ENCODE peak calls at places on chromosomes 12 and 14, in ten cellular contexts. I is ovary, V is endothelial cell of umbilical vein, H is HCT116, X is esophagus muscularis mucosa, J is thyroid gland, P is transverse colon, S is K562, M is tibial nerve, N is IMR-90. D is an unnamed sample.

GRCh38 chr12:101772019-101772774 is 32.9 kb upstream of the SYCP3 start:
- DNase-seq in S (no peak), P (no peak), I (no peak), H (no peak), M (no peak), J (no peak), V (no peak), X (no peak), N (no peak), D (no peak)

GRCh38 chr12:77442633-77443032 is 377.3 kb upstream of the E2F7 start:
- DNase-seq in M (no peak), X (no peak), H (no peak), J (no peak), V (no peak), S (no peak), N (no peak), P (no peak), I (no peak), D (no peak)

GRCh38 chr14:100069161-100069800 is 4.1 kb downstream of the EVL start:
- DNase-seq in X (no peak), V (no peak), P (no peak), S (no peak), J (no peak), N (no peak), H (no peak), I (no peak), M (no peak), D (no peak)

GRCh38 chr12:93939641-93940040 is 208.7 kb upstream of the PLXNC1 start:
- DNase-seq in S (no peak), P (no peak), N (no peak), M (no peak), I (no peak), H (no peak), J (no peak), V (no peak), X (no peak), D (no peak)

GRCh38 chr12:32843528-32844095 is 53.0 kb downstream of the PKP2 start:
- DNase-seq in P (no peak), V (no peak), J (no peak), I (no peak), S (no peak), M (peak), H (no peak), X (no peak), N (no peak), D (no peak)

GRCh38 chr12:51974646-51975045 is 23.1 kb downstream of the ACVR1B start:
- DNase-seq in P (no peak), X (no peak), V (peak), N (no peak), I (no peak), M (no peak), H (no peak), S (no peak), J (no peak), D (no peak)

GRCh38 chr12:92898755-92899154 is 30.3 kb downstream of the EEA1 start:
- DNase-seq in I (no peak), X (no peak), M (no peak), J (no peak), H (no peak), S (no peak), P (no peak), N (peak), V (no peak), D (no peak)

GRCh38 chr14:33880330-33880729 is 70.5 kb downstream of the EGLN3 start:
- DNase-seq in M (no peak), N (no peak), V (no peak), H (no peak), I (no peak), J (no peak), S (no peak), X (no peak), P (no peak), D (no peak)

GRCh38 chr12:124082676-124083075 is 109.7 kb downstream of the ZNF664 start:
- DNase-seq in N (no peak), H (no peak), I (no peak), M (no peak), S (no peak), X (no peak), J (no peak), V (no peak), P (no peak), D (no peak)

GRCh38 chr14:68705741-68706283 is 87.1 kb downstream of the ZFP36L1 start:
- DNase-seq in H (no peak), S (no peak), N (no peak), V (no peak), M (no peak), X (no peak), I (no peak), J (peak), P (peak), D (no peak)

GRCh38 chr14:24254630-24255392 is 8.2 kb downstream of the TGM1 start:
- DNase-seq in P (no peak), M (no peak), N (no peak), I (no peak), S (no peak), J (no peak), H (no peak), V (no peak), X (no peak), D (no peak)

GRCh38 chr14:76837524-76837923 is 11.3 kb downstream of the LRRC74A start:
- DNase-seq in H (no peak), V (no peak), X (no peak), I (no peak), N (no peak), P (no peak), J (no peak), S (no peak), M (no peak), D (no peak)

GRCh38 chr12:101172316-101172715 is 37.7 kb downstream of the SLC5A8 start:
- DNase-seq in X (no peak), H (no peak), M (no peak), V (no peak), I (no peak), N (peak), P (peak), J (peak), S (peak), D (no peak)

GRCh38 chr14:101743701-101744100 is 17.8 kb upstream of the PPP2R5C start:
- DNase-seq in S (no peak), N (no peak), M (no peak), H (no peak), P (no peak), V (no peak), I (no peak), X (peak), J (no peak), D (no peak)

GRCh38 chr12:95796982-95797289 is 6.4 kb upstream of the NTN4 start:
- DNase-seq in X (no peak), M (no peak), N (peak), J (no peak), S (no peak), V (no peak), P (no peak), H (no peak), I (no peak), D (no peak)

GRCh38 chr12:130669797-130670196 is 46.3 kb downstream of the RIMBP2 start:
- DNase-seq in H (no peak), J (no peak), P (no peak), V (no peak), X (no peak), S (no peak), M (no peak), I (no peak), N (no peak), D (no peak)

GRCh38 chr12:52454411-52455201 is 2.7 kb upstream of the KRT6B start:
- DNase-seq in J (no peak), N (no peak), X (peak), V (no peak), M (no peak), S (no peak), H (peak), I (no peak), P (no peak), D (no peak)

GRCh38 chr12:129193263-129193871 is 340.1 kb downstream of the GLT1D1 start:
- DNase-seq in V (no peak), H (no peak), I (no peak), P (peak), J (no peak), X (no peak), N (no peak), S (peak), M (no peak), D (no peak)

GRCh38 chr12:18723752-18724151 is 14.1 kb downstream of the PLCZ1 start:
- DNase-seq in M (no peak), N (peak), J (no peak), H (peak), I (no peak), S (no peak), P (no peak), X (no peak), V (no peak), D (no peak)

GRCh38 chr14:91164676-91165075 is 50.8 kb downstream of the DGLUCY start:
- DNase-seq in X (no peak), J (peak), V (no peak), N (no peak), I (no peak), P (peak), M (no peak), S (no peak), H (no peak), D (peak)

GRCh38 chr12:13000616-13000934 is 510 bp upstream of the HEBP1 start:
- DNase-seq in H (peak), V (no peak), P (no peak), J (peak), I (no peak), S (no peak), X (no peak), M (no peak), N (no peak), D (no peak)

GRCh38 chr12:3715999-3716398 is 36.9 kb downstream of the CRACR2A start:
- DNase-seq in V (no peak), P (no peak), M (no peak), N (no peak), X (no peak), H (no peak), J (no peak), S (no peak), I (no peak), D (no peak)

GRCh38 chr12:116662612-116663144 is 75.2 kb downstream of the SPRING1 start:
- DNase-seq in M (no peak), P (peak), S (no peak), X (no peak), J (peak), H (no peak), N (peak), I (peak), V (no peak), D (peak)

GRCh38 chr12:88753074-88753473 is 172.8 kb upstream of the KITLG start:
- DNase-seq in I (no peak), S (no peak), M (no peak), J (no peak), V (peak), X (no peak), N (peak), H (no peak), P (no peak), D (no peak)

GRCh38 chr12:2844786-2845185 is 10.0 kb upstream of the NRIP2 start:
- DNase-seq in H (no peak), S (no peak), X (no peak), V (no peak), P (no peak), J (no peak), I (no peak), M (no peak), N (peak), D (no peak)

GRCh38 chr14:61188936-61189808 is 92.0 kb downstream of the TMEM30B start:
- DNase-seq in J (peak), P (peak), V (peak), X (peak), I (peak), M (peak), N (peak), H (no peak), S (peak), D (peak)

GRCh38 chr14:92323031-92323915 is at the start of gene SLC24A4:
- DNase-seq in J (no peak), S (no peak), M (no peak), P (no peak), I (peak), V (no peak), H (no peak), X (no peak), N (no peak), D (no peak)

GRCh38 chr14:30339311-30339901 is 219.6 kb upstream of the G2E3 start:
- DNase-seq in M (no peak), N (no peak), H (no peak), J (no peak), X (no peak), I (no peak), S (no peak), P (no peak), V (no peak), D (no peak)

GRCh38 chr12:47777741-47778558 is 4.9 kb downstream of the SLC48A1 start:
- DNase-seq in S (peak), I (no peak), V (no peak), M (no peak), H (no peak), N (no peak), J (peak), P (no peak), X (no peak), D (peak)

GRCh38 chr14:70397746-70398145 is 19.1 kb downstream of the SYNJ2BP start:
- DNase-seq in X (no peak), P (no peak), N (no peak), M (no peak), I (no peak), V (no peak), J (no peak), S (no peak), H (no peak), D (no peak)

GRCh38 chr12:64990991-64991570 is 130.0 kb downstream of the WIF1 start:
- DNase-seq in S (no peak), P (no peak), M (no peak), N (no peak), V (no peak), J (no peak), I (no peak), H (no peak), X (no peak), D (no peak)

GRCh38 chr14:22143360-22143759 is 445.7 kb downstream of the DAD1 start:
- DNase-seq in X (no peak), N (peak), S (no peak), I (no peak), M (no peak), P (no peak), J (no peak), V (no peak), H (no peak), D (no peak)

GRCh38 chr12:129190827-129191226 is 337.5 kb downstream of the GLT1D1 start:
- DNase-seq in I (no peak), P (no peak), N (no peak), S (no peak), J (no peak), X (no peak), M (no peak), H (no peak), V (no peak), D (no peak)

GRCh38 chr14:99879401-99880295 is 86.4 kb downstream of the EML1 start:
- DNase-seq in J (no peak), M (no peak), V (no peak), P (no peak), I (no peak), S (no peak), X (no peak), N (peak), H (no peak), D (no peak)

GRCh38 chr12:20367731-20368652 is at the start of gene PDE3A:
- DNase-seq in P (peak), M (peak), I (peak), N (peak), S (no peak), V (peak), J (peak), X (no peak), H (peak), D (peak)

GRCh38 chr12:23236056-23236455 is 611.1 kb downstream of the ETNK1 start:
- DNase-seq in M (no peak), S (no peak), X (no peak), N (no peak), J (no peak), P (no peak), H (no peak), I (no peak), V (no peak), D (no peak)

DNA sequence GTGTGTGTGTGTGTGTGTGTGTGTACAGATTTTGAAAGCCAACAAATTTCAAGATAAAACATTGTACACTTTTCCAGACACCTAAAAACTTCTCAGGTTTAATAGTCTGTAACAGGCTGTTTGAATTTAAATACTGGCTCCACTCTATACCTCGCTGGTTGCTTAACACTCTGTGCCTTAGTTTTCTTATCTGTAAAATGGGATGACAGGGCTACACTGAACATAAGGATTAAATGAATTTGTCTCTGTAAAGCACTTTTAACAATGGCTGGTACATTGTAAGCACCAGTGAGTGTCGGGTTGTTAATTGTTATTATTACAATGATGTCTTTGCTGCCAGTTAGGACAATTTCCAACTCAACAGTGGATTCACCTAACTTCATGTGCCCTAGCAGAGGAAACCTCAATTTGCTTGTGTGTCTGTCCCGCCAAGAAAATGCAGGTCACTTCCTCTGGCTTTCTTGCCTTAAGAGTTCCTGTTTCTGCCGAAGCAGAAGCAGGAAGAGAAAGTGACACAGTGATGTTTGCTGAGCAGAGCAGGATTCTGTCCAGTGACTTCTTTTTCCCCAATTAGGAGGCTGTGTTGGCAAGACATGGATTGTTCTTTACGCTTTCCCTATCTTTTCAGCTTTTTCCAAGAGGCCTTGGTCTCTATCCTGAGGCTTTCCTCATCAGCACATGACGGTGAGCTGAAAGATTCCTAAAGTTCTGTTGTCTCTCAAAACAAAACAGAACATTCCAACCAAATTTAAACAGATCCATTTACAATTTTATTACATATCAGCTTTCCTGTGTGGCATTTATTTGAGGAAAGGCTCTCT is 154.1 kb upstream of the ATP2B1 start:
- DNase-seq in S (peak), P (peak), I (no peak), M (peak), J (no peak), N (no peak), V (peak), H (no peak), X (no peak), D (peak)
- TF ChIP-seq POLR2A in S (no peak), P (no peak), I (no peak), M (no peak), J (no peak), N (no peak), V (no peak), H (no peak), X (no peak), D (no peak)

GRCh38 chr14:63766616-63767015 is 38.8 kb upstream of the SGPP1 start:
- DNase-seq in M (no peak), J (no peak), N (no peak), H (no peak), I (no peak), V (no peak), X (no peak), S (no peak), P (no peak), D (no peak)
- TF ChIP-seq CTCF in M (no peak), J (no peak), N (no peak), H (no peak), I (no peak), V (no peak), X (no peak), S (no peak), P (no peak), D (no peak)

GRCh38 chr12:59717436-59717835 is 121.6 kb downstream of the SLC16A7 start:
- DNase-seq in H (no peak), V (no peak), I (no peak), S (no peak), J (no peak), X (no peak), N (no peak), M (no peak), P (no peak), D (no peak)

GRCh38 chr12:59715434-59715833 is 119.6 kb downstream of the SLC16A7 start:
- DNase-seq in N (no peak), X (no peak), V (no peak), H (no peak), J (no peak), I (no peak), S (no peak), M (no peak), P (no peak), D (no peak)

GRCh38 chr12:59719701-59720100 is 123.9 kb downstream of the SLC16A7 start:
- DNase-seq in V (no peak), S (no peak), P (no peak), H (no peak), N (no peak), X (no peak), J (no peak), M (no peak), I (no peak), D (no peak)

GRCh38 chr12:59710964-59711363 is 115.1 kb downstream of the SLC16A7 start:
- DNase-seq in J (no peak), P (no peak), N (no peak), M (no peak), V (no peak), S (no peak), H (no peak), I (no peak), X (no peak), D (no peak)

GRCh38 chr12:59716049-59716448 is 120.2 kb downstream of the SLC16A7 start:
- DNase-seq in H (no peak), P (no peak), V (peak), X (no peak), M (no peak), N (peak), S (no peak), J (no peak), I (no peak), D (no peak)
- TF ChIP-seq POLR2A in H (no peak), P (no peak), V (no peak), X (no peak), M (no peak), N (no peak), S (no peak), J (no peak), I (no peak), D (no peak)

DNA sequence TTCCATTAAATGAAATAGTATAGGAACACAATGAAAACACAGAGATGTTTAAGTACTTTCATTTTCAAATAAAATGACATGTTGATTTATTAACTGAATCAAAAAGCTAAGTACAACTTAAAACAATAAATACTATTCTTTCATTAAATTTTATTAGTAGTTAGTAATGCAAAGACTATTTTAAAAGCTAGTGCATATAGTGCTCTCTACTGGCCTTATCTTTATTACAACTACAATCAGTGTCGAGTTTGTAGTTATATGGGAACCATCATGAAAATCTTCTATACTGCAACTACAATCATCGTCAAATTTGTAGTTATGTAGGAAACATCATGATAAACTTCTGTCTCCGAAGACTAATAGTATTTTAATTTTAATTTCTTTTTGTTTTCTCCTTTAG is 8.9 kb upstream of the LIN7A start:
- DNase-seq in X (no peak), J (no peak), V (peak), M (no peak), P (no peak), I (no peak), N (peak), S (no peak), H (no peak), D (no peak)
- TF ChIP-seq CTCF in X (peak), J (peak), V (no peak), M (no peak), P (no peak), I (no peak), N (peak), S (no peak), H (no peak), D (peak)

DNA sequence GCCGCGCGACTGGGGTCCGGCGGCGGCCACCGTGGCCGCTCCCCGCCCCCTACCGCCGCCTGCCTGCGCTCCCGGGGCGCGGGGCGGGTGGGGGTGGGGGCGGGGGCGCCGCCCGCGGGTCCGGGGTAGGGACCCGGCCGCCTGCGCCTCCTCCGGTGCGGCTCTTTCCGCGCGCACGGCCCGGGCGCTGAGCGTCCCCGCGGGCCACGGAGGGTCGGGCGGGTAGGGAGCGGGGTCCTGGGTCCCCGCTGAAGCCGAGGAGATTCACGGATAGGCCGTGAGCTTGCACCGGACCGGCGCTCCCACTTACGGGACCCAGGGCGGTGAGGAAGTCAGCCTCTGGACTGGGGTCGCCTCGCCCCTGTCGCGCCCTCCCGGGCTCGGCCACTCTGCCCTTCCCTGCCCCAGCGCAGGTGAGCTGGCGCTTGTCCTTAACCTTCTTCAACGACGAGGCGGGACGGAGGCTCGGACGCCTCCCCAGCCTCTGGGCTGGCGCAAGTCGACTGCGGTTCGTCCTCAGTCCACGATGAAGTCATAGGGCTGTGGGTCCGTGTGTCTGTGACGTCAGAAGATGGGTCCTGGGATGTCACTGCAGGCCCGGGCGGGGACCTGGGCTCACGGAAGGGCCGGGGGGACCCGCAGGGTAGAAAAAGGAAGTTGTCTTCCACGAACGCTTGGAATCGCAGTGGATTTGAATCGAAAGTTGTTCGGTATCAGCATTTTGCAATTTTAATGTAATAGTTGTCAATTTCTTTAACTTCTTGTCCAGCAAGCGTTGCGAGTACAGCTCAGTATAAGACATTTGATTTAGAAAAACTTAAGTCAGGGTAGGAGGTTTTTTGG is 572 bp downstream of the FBXO34 start:
- DNase-seq in M (peak), J (peak), I (peak), N (peak), H (peak), S (peak), V (peak), X (peak), P (peak), D (peak)
- TF ChIP-seq POLR2A in M (peak), J (peak), I (peak), N (peak), H (no peak), S (peak), V (no peak), X (peak), P (peak), D (peak)

D was measured in heart left ventricle.